ENCODE peak calls at places on chromosome 16, in seven cellular contexts. E, Z, V, X, R, Q and G are unnamed samples.

GRCh38 chr16:25751230-25751629 is 59.5 kb downstream of the HS3ST4 start:
- DNase-seq in R (no peak), X (no peak), V (no peak), Q (no peak), E (no peak), Z (no peak), G (no peak)

GRCh38 chr16:61579195-61579594 is 457.0 kb downstream of the CDH8 start:
- DNase-seq in X (no peak), E (no peak), Z (no peak), V (no peak), Q (no peak), R (no peak), G (no peak)

GRCh38 chr16:57038151-57038550 is 48.8 kb downstream of the NLRC5 start:
- DNase-seq in Z (no peak), R (no peak), X (no peak), V (no peak), E (no peak), Q (no peak), G (no peak)

GRCh38 chr16:84362410-84362809 is 5.9 kb upstream of the ATP2C2 start:
- DNase-seq in R (no peak), E (no peak), X (no peak), Q (no peak), V (no peak), Z (no peak), G (peak)

GRCh38 chr16:58123896-58124600 is 5.1 kb downstream of the CFAP20 start:
- DNase-seq in R (no peak), E (no peak), X (no peak), V (no peak), Z (no peak), Q (no peak), G (no peak)

GRCh38 chr16:67685388-67686112 is 18.9 kb downstream of the C16orf86 start:
- DNase-seq in E (no peak), R (no peak), V (no peak), X (no peak), Z (no peak), Q (no peak), G (no peak)

GRCh38 chr16:4214215-4214621 is 27.7 kb downstream of the SRL start:
- DNase-seq in V (no peak), Q (no peak), X (no peak), Z (no peak), R (no peak), E (peak), G (no peak)

GRCh38 chr16:84941916-84942315 is 69.4 kb downstream of the ZDHHC7 start:
- DNase-seq in E (peak), Q (no peak), X (no peak), V (no peak), R (no peak), Z (no peak), G (no peak)

GRCh38 chr16:50585331-50585776 is 37.2 kb downstream of the NKD1 start:
- DNase-seq in X (no peak), Q (no peak), V (no peak), R (no peak), E (no peak), Z (no peak), G (no peak)

GRCh38 chr16:82641336-82641984 is 14.7 kb downstream of the CDH13 start:
- DNase-seq in V (no peak), Q (no peak), Z (no peak), R (no peak), X (no peak), E (no peak), G (no peak)

GRCh38 chr16:67236551-67237395 is 9.8 kb downstream of the TMEM208 start:
- DNase-seq in V (peak), Z (peak), X (peak), E (peak), Q (no peak), R (peak), G (peak)

GRCh38 chr16:84198401-84198800 is 7.4 kb downstream of the ADAD2 start:
- DNase-seq in V (no peak), Q (no peak), X (no peak), Z (no peak), R (no peak), E (peak), G (no peak)

GRCh38 chr16:84966150-84966447 is 45.2 kb downstream of the ZDHHC7 start:
- DNase-seq in X (no peak), Z (no peak), R (no peak), E (no peak), V (no peak), Q (no peak), G (no peak)

GRCh38 chr16:16154292-16154951 is 68.9 kb downstream of the ABCC6 start:
- DNase-seq in X (no peak), Z (no peak), V (no peak), E (no peak), R (no peak), Q (no peak), G (no peak)

GRCh38 chr16:56729351-56729735 is 586 bp upstream of the NUP93 start:
- DNase-seq in Q (no peak), Z (no peak), V (no peak), R (no peak), E (no peak), X (no peak), G (no peak)

GRCh38 chr16:20849587-20850390 is 43.5 kb downstream of the REXO5 start:
- DNase-seq in V (peak), Z (peak), X (peak), E (peak), Q (no peak), R (peak), G (peak)

GRCh38 chr16:67995423-67995822 is 3.9 kb downstream of the DPEP2 start:
- DNase-seq in Z (no peak), X (no peak), R (no peak), V (no peak), Q (no peak), E (no peak), G (no peak)

GRCh38 chr16:30054959-30055553 is 10.5 kb upstream of the ALDOA start:
- DNase-seq in V (peak), X (peak), R (peak), Q (no peak), E (peak), Z (peak), G (no peak)

GRCh38 chr16:69017036-69017783 is 88.2 kb upstream of the HAS3 start:
- DNase-seq in Q (no peak), X (no peak), V (no peak), E (peak), Z (no peak), R (no peak), G (no peak)

GRCh38 chr16:964696-965395 is 5.9 kb downstream of the LMF1 start:
- DNase-seq in X (no peak), Q (no peak), R (peak), V (no peak), Z (no peak), E (no peak), G (no peak)

GRCh38 chr16:17359778-17360177 is 111.0 kb downstream of the XYLT1 start:
- DNase-seq in X (no peak), Q (no peak), E (peak), R (no peak), Z (no peak), V (no peak), G (no peak)

GRCh38 chr16:19410435-19411153 is 7.1 kb upstream of the TMC5 start:
- DNase-seq in R (no peak), X (peak), Q (no peak), E (no peak), V (peak), Z (peak), G (peak)

GRCh38 chr16:84190731-84191388 is at the start of gene ADAD2:
- DNase-seq in X (no peak), Z (no peak), R (no peak), V (no peak), Q (no peak), E (no peak), G (no peak)

GRCh38 chr16:2089676-2090480 is 42.1 kb downstream of the TSC2 start:
- DNase-seq in X (no peak), V (no peak), R (no peak), E (no peak), Z (no peak), Q (no peak), G (no peak)

GRCh38 chr16:65117701-65118448 is 4.0 kb downstream of the CDH11 start:
- DNase-seq in R (no peak), E (peak), Q (peak), V (peak), Z (peak), X (peak), G (peak)

GRCh38 chr16:73480381-73480780 is 432.5 kb upstream of the ZFHX3 start:
- DNase-seq in E (no peak), Q (no peak), R (no peak), V (no peak), Z (no peak), X (no peak), G (no peak)

GRCh38 chr16:25111403-25112166 is at the start of gene LCMT1:
- DNase-seq in R (peak), E (peak), V (peak), Q (peak), X (peak), Z (peak), G (peak)

GRCh38 chr16:28151180-28151579 is 60.6 kb downstream of the XPO6 start:
- DNase-seq in Z (no peak), E (no peak), X (no peak), R (no peak), Q (no peak), V (no peak), G (no peak)

GRCh38 chr16:46845952-46846351 is 15.0 kb upstream of the C16orf87 start:
- DNase-seq in E (no peak), Q (no peak), V (no peak), Z (no peak), R (no peak), X (no peak), G (no peak)

GRCh38 chr16:67104845-67105244 is 4.9 kb upstream of the PHAF1 start:
- DNase-seq in Z (no peak), V (no peak), X (no peak), Q (no peak), E (no peak), R (no peak), G (no peak)

GRCh38 chr16:70758786-70759185 is 42.2 kb downstream of the VAC14 start:
- DNase-seq in V (no peak), X (no peak), Q (no peak), E (no peak), Z (no peak), R (no peak), G (no peak)

DNA sequence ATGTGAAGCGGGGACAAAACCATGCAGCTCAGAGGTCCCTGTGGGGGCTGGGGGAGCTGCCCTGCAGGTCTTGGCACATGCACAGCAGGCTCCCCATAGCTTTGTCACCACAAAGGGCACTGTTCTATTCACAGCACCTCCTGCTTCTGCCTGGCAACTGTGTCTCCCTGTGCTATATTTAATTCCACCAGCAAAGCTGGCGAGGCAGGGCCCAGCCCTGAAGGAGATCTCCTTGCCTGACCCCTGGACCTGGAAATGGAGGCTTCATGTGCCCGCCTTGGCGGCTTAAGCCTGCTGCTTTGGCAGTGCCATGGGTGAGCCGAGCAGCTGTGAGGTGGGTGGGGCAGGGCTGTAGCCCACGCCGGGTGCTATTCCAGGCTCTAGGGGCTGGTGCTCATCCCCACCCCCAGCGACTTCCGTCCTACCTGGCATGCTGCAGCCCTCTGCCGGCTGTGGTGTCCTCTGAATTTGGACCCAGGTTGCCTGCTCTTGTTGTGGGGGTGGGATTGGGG is 6.8 kb downstream of the LDHD start:
- DNase-seq in E (no peak), V (no peak), R (no peak), Z (no peak), Q (no peak), X (no peak), G (no peak)
- TF ChIP-seq CTCF in E (peak), V (no peak), R (no peak), Z (no peak), Q (no peak), X (no peak), G (no peak)

DNA sequence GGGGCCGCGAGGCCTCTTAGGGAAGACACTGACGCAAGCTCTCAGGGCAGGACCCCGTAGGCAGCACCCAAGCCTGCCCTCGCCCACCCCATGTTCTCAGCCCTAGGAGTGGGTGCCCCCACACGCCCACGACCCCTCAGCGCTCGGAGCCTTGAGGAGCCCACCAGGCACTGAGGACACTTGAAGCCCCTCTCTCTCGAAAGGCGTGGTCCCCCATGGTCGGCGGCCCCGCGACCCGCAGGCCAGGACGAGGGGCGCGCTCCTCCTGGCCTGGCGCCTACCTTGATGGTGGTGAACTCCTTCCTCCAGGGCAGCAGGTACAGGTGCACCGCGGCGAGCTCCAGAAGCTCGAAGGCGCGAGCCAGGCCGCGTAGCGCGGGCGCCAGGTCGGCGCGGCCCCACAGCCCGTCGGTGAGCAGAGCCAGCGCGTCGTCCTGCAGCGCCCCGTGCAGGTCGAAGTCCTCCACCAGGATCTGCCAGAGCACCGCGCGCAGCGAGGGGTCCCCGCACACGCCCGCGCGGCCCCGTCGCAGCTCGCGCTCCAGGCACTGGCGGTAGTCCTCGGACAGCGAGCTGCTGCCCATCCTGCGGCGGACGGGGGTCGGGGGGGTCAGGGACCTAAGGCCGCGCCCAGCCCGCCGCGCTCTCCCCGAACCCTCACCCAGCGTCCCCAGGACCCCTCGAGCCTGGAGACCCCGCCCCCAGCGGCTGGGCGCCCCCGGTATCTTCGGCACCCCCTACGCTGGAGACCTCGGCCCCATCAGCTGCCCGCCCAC is 668 bp downstream of the SPATA2L start:
- DNase-seq in R (no peak), X (peak), Q (no peak), Z (peak), E (peak), V (peak), G (no peak)
- TF ChIP-seq CTCF in R (no peak), X (no peak), Q (peak), Z (no peak), E (peak), V (peak), G (peak)

GRCh38 chr16:87580855-87581261 is 21.4 kb upstream of the JPH3 start:
- DNase-seq in V (no peak), Q (no peak), X (no peak), E (no peak), R (no peak), Z (no peak), G (no peak)
- TF ChIP-seq CTCF in V (no peak), Q (no peak), X (no peak), E (no peak), R (no peak), Z (no peak), G (no peak)

DNA sequence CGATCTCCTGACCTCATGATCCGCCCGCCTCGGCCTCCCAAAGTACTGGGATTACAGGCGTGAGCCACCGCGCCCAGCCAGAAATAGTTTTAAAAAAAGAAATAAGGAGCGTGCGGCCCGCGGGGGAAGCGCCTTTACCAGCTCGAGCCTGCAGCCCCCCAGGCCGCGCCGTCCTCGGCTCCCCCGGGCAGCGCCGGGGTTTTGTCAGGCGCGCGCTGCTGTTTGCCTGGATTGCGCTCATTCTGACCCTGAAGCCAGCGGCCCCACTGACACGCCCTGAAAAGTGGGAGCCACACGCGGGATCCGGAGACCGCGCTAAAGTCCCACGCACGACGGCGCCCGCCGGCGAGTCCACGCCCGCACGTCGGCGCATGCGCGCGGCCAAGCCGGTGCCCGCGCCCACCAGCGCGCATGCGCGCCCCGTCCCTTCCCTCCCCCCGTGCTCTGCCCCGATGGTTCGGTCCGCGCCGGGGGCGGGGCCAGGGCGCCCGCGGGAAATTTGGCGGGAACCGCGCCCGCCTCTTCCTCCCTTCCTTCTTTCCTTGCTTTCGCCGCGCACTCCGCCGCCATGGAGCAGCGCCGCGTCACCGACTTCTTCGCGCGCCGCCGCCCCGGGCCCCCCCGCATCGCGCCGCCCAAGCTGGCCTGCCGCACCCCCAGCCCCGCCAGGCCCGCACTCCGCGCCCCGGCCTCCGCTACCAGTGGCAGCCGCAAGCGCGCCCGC is at the start of gene CDT1:
- DNase-seq in Z (peak), V (peak), R (peak), Q (no peak), X (peak), E (peak), G (peak)
- TF ChIP-seq CTCF in Z (no peak), V (no peak), R (no peak), Q (no peak), X (no peak), E (no peak), G (no peak)

GRCh38 chr16:52580488-52580887 is 33.5 kb upstream of the TOX3 start:
- DNase-seq in R (no peak), E (no peak), Z (no peak), V (no peak), X (no peak), Q (no peak), G (no peak)

GRCh38 chr16:52584354-52584840 is 37.5 kb upstream of the TOX3 start:
- DNase-seq in R (no peak), Z (no peak), E (no peak), V (no peak), X (no peak), Q (no peak), G (no peak)

GRCh38 chr16:52578829-52579193 is 31.9 kb upstream of the TOX3 start:
- DNase-seq in E (no peak), Q (no peak), X (no peak), V (no peak), R (no peak), Z (no peak), G (no peak)

GRCh38 chr16:52578007-52578828 is 31.3 kb upstream of the TOX3 start:
- DNase-seq in Z (no peak), R (no peak), Q (no peak), E (no peak), X (no peak), V (no peak), G (no peak)

GRCh38 chr16:52581530-52581929 is 34.6 kb upstream of the TOX3 start:
- DNase-seq in R (no peak), V (no peak), E (no peak), Q (no peak), X (no peak), Z (no peak), G (no peak)
- TF ChIP-seq CTCF in R (no peak), V (peak), E (peak), Q (no peak), X (no peak), Z (no peak), G (peak)

GRCh38 chr16:55508941-55509920 is at the start of gene LPCAT2:
- DNase-seq in V (no peak), X (peak), R (no peak), E (peak), Q (no peak), Z (peak), G (peak)
- TF ChIP-seq CTCF in V (no peak), X (no peak), R (no peak), E (no peak), Q (no peak), Z (no peak), G (no peak)

GRCh38 chr16:5488581-5488980 is 391.0 kb upstream of the EEF2KMT start:
- DNase-seq in Q (no peak), X (no peak), Z (no peak), V (no peak), E (no peak), R (no peak), G (no peak)

GRCh38 chr16:5487728-5488127 is 390.1 kb upstream of the EEF2KMT start:
- DNase-seq in X (no peak), Z (no peak), R (no peak), V (no peak), E (no peak), Q (no peak), G (no peak)

GRCh38 chr16:5496013-5496412 is 398.4 kb upstream of the EEF2KMT start:
- DNase-seq in R (no peak), Z (no peak), V (no peak), E (no peak), Q (no peak), X (no peak), G (no peak)

DNA sequence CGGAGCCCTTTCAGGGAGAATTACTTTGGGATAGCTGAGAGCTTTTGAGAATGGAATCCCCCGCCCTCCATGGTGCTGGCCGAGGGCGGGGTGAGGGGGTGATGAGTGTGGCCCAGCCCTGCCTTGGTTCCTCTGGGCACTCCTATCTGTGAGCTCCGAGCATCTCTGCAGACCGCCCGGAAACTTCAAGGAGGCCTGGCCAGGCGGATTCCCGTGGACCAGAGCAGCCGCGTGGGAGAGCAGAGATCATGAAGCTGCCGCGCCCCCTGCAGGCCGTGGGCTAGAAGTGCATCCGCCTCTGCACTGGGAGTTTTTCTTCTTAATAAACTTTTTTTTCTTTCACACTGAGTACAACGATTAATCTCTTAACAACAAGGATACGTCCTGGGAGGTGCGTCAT is 392.9 kb upstream of the EEF2KMT start:
- DNase-seq in R (no peak), Z (peak), V (peak), E (no peak), Q (no peak), X (peak), G (peak)
- TF ChIP-seq CTCF in R (no peak), Z (peak), V (peak), E (peak), Q (peak), X (peak), G (peak)